ENCODE peak calls at places on chromosomes 16 and 17, in eight cellular contexts. K, B, P, W, I, G, Y and N are unnamed samples.

GRCh38 chr17:50037321-50038107 is 18.4 kb upstream of the ITGA3 start:
- DNase-seq in K (peak; percentile 87), B (peak; percentile 50), P (peak; percentile 25), W (peak; percentile 81), I (peak; percentile 78), G (peak; percentile 87), Y (peak; percentile 54), N (no peak)

GRCh38 chr17:55513885-55514590 is 2.8 kb upstream of the SMIM36 start:
- DNase-seq in K (peak; percentile 30), B (peak; percentile 22), P (peak; percentile 42), W (peak; percentile 31), I (peak; percentile 79), G (peak; percentile 70), Y (peak; percentile 73), N (peak; percentile 58)

GRCh38 chr17:81564778-81565177 is 12.6 kb upstream of the FAAP100 start:
- DNase-seq in K (no peak), B (no peak), P (no peak), W (no peak), I (no peak), G (no peak), Y (no peak), N (no peak)

GRCh38 chr17:20994779-20995149 is 48.0 kb downstream of the USP22 start:
- DNase-seq in K (no peak), B (no peak), P (no peak), W (no peak), I (no peak), G (no peak), Y (no peak), N (no peak)

GRCh38 chr17:10247806-10248334 is 49.5 kb upstream of the GAS7 start:
- DNase-seq in K (no peak), B (no peak), P (no peak), W (no peak), I (no peak), G (peak; percentile 58), Y (no peak), N (no peak)

GRCh38 chr16:3173892-3174617 is 13.9 kb upstream of the OR1F1 start:
- DNase-seq in K (no peak), B (no peak), P (no peak), W (no peak), I (no peak), G (no peak), Y (peak; percentile 67), N (no peak)

GRCh38 chr17:77288115-77288619 is 147.4 kb downstream of the SEC14L1 start:
- DNase-seq in K (no peak), B (no peak), P (no peak), W (no peak), I (no peak), G (no peak), Y (peak; percentile 82), N (no peak)

GRCh38 chr17:19736071-19736470 is 12.0 kb downstream of the ALDH3A1 start:
- DNase-seq in K (peak; percentile 54), B (no peak), P (peak; percentile 10), W (no peak), I (no peak), G (no peak), Y (no peak), N (no peak)

GRCh38 chr16:57043248-57043647 is 49.1 kb upstream of the CPNE2 start:
- DNase-seq in K (no peak), B (no peak), P (no peak), W (no peak), I (no peak), G (no peak), Y (no peak), N (no peak)

GRCh38 chr17:20066253-20066652 is 57.1 kb downstream of the SPECC1 start:
- DNase-seq in K (peak; percentile 86), B (peak; percentile 22), P (peak; percentile 49), W (peak; percentile 95), I (peak; percentile 83), G (peak; percentile 88), Y (peak; percentile 89), N (peak; percentile 62)

GRCh38 chr16:5077304-5077703 is 5.7 kb downstream of the ALG1 start:
- DNase-seq in K (no peak), B (no peak), P (no peak), W (no peak), I (no peak), G (no peak), Y (no peak), N (no peak)

GRCh38 chr16:66490774-66491715 is 58.9 kb downstream of the TK2 start:
- DNase-seq in K (no peak), B (no peak), P (no peak), W (no peak), I (no peak), G (no peak), Y (no peak), N (no peak)

GRCh38 chr17:37741334-37742113 is 3.3 kb downstream of the HNF1B start:
- DNase-seq in K (no peak), B (no peak), P (no peak), W (no peak), I (no peak), G (no peak), Y (no peak), N (no peak)

GRCh38 chr17:82338858-82339633 is 5.5 kb upstream of the SECTM1 start:
- DNase-seq in K (peak; percentile 47), B (no peak), P (no peak), W (peak; percentile 77), I (peak; percentile 70), G (peak; percentile 75), Y (peak; percentile 88), N (no peak)

GRCh38 chr16:68744744-68745280 is 7.7 kb downstream of the CDH1 start:
- DNase-seq in K (no peak), B (no peak), P (no peak), W (peak; percentile 30), I (no peak), G (no peak), Y (peak; percentile 98), N (no peak)

GRCh38 chr17:3887811-3888210 is 5.0 kb downstream of the CAMKK1 start:
- DNase-seq in K (no peak), B (no peak), P (no peak), W (no peak), I (no peak), G (no peak), Y (no peak), N (no peak)

GRCh38 chr16:30876867-30877266 is 17.0 kb downstream of the BCL7C start:
- DNase-seq in K (no peak), B (no peak), P (no peak), W (no peak), I (no peak), G (peak; percentile 11), Y (no peak), N (no peak)

DNA sequence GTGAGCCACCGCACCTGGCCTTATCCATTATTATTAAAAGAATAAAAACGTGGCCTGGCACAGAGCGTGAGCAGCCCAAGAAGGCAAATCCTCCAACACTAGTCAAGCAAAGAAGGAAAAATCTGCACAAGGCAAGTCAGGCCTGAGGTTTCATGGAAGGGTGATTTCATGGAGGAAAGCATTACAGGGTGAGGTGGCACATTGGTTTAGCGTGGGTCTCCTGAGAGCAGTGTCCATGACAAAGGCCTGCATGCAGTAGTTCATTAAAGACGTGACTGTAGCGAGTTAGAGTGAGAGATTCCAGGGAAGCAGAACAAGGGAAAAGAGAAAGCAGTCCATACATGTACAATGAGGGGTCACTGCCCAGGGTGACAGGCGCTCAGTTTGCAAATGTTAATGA is 285.0 kb upstream of the ERCC4 start:
- DNase-seq in K (no peak), B (no peak), P (no peak), W (no peak), I (no peak), G (no peak), Y (no peak), N (no peak)
- TF ChIP-seq CTCF in K (no peak), B (no peak), P (no peak), W (no peak), I (no peak), G (no peak), Y (no peak), N (no peak)

DNA sequence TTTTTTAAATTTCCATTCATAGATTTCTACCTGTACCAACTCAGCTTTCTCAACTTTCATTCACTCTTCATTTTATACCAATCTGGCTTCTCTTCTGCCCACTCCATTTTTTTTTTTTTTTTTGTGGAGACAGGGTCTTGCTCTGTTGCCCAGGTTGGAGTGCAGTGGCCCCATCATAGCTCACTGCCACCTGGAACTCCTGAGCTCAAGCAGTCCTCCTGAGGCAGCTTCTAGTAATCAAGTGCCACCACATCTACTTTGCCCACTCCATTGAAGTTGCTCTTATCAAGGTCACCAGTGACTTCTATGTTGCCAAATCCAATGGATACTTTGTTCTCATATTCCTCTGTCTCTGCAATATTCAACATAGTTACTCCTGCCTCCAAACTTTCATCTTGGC is 1.7 kb downstream of the SUPT6H start:
- DNase-seq in K (no peak), B (no peak), P (no peak), W (no peak), I (no peak), G (no peak), Y (no peak), N (no peak)
- H3K4me3 ChIP-seq in K (no peak overlapping the region), B (no peak overlapping the region), P (peak overlapping the region; percentile 81), W (peak overlapping the region; percentile 85), I (peak overlapping the region; percentile 98), G (no peak overlapping the region), Y (no peak overlapping the region), N (no peak overlapping the region)

GRCh38 chr17:57402691-57403090 is 146.4 kb downstream of the MSI2 start:
- DNase-seq in K (no peak), B (no peak), P (no peak), W (no peak), I (no peak), G (no peak), Y (no peak), N (no peak)

GRCh38 chr17:57403241-57403640 is 146.9 kb downstream of the MSI2 start:
- DNase-seq in K (no peak), B (no peak), P (no peak), W (no peak), I (no peak), G (no peak), Y (no peak), N (no peak)

GRCh38 chr17:57399690-57400089 is 143.4 kb downstream of the MSI2 start:
- DNase-seq in K (no peak), B (no peak), P (no peak), W (no peak), I (no peak), G (no peak), Y (no peak), N (no peak)

GRCh38 chr17:57400648-57401047 is 144.3 kb downstream of the MSI2 start:
- DNase-seq in K (no peak), B (no peak), P (no peak), W (peak; percentile 57), I (no peak), G (no peak), Y (peak; percentile 19), N (no peak)

GRCh38 chr17:57401556-57402488 is 145.5 kb downstream of the MSI2 start:
- DNase-seq in K (no peak), B (no peak), P (no peak), W (no peak), I (no peak), G (no peak), Y (no peak), N (no peak)
- TF ChIP-seq CTCF in K (no peak), B (no peak), P (peak; percentile 15), W (no peak), I (no peak), G (no peak), Y (no peak), N (peak; percentile 30)

DNA sequence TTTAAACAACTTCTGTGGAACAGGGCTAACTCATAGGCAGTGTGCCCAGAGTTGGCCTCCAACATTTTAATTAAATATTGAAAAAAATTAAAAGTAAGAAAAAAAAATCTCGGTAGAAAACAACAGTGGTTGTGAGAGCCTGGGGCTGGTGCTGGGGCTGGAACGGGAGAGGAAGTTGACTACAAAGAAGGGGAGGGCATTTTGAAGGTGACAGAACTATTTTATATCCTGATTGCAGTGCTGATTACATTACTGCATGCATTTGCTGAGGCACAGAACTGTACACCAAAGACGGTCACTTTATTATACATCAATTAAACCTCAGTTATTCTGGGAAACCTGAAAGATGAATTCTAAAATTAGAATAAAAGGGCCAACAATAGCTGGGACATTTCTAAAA is 142.5 kb downstream of the PARN start:
- DNase-seq in K (no peak), B (no peak), P (no peak), W (no peak), I (no peak), G (no peak), Y (no peak), N (no peak)
- H3K4me3 ChIP-seq in K (no peak overlapping the region), B (peak overlapping the region; percentile 60), P (peak overlapping the region; percentile 65), W (peak overlapping the region; percentile 47), I (peak overlapping the region; percentile 49), G (no peak overlapping the region), Y (no peak overlapping the region), N (no peak overlapping the region)